ENCODE peak calls at places on chromosomes 6 and 20, in eight cellular contexts. One of them, this sample, is unnamed.

GRCh38 chr6:34259529-34260069 is 10.8 kb upstream of the SMIM29 start:
- DNase-seq in AG04450: no peak
- DNase-seq in stomach: no peak
- DNase-seq in body of pancreas: no peak
- DNase-seq in tibial artery: peak; percentile 3
- DNase-seq in CD8-positive, alpha-beta T cell: no peak
- DNase-seq in kidney epithelial cell: no peak
- DNase-seq in OCI-LY7: no peak
- DNase-seq in this sample: no peak

GRCh38 chr6:129440691-129441090 is 269.3 kb downstream of the ARHGAP18 start:
- DNase-seq in tibial artery: no peak
- DNase-seq in OCI-LY7: no peak
- DNase-seq in kidney epithelial cell: no peak
- DNase-seq in stomach: no peak
- DNase-seq in CD8-positive, alpha-beta T cell: no peak
- DNase-seq in AG04450: no peak
- DNase-seq in body of pancreas: no peak
- DNase-seq in this sample: no peak

GRCh38 chr6:126607281-126607680 is 267.4 kb downstream of the CENPW start:
- DNase-seq in tibial artery: no peak
- DNase-seq in kidney epithelial cell: no peak
- DNase-seq in CD8-positive, alpha-beta T cell: no peak
- DNase-seq in stomach: no peak
- DNase-seq in body of pancreas: no peak
- DNase-seq in AG04450: no peak
- DNase-seq in OCI-LY7: no peak
- DNase-seq in this sample: no peak

GRCh38 chr6:117267766-117268534 is 2.6 kb downstream of the VGLL2 start:
- DNase-seq in kidney epithelial cell: no peak
- DNase-seq in AG04450: no peak
- DNase-seq in stomach: no peak
- DNase-seq in CD8-positive, alpha-beta T cell: no peak
- DNase-seq in tibial artery: no peak
- DNase-seq in body of pancreas: no peak
- DNase-seq in OCI-LY7: no peak
- DNase-seq in this sample: peak; percentile 34

GRCh38 chr6:55327169-55327568 is at the start of gene GFRAL:
- DNase-seq in AG04450: no peak
- DNase-seq in CD8-positive, alpha-beta T cell: no peak
- DNase-seq in body of pancreas: no peak
- DNase-seq in OCI-LY7: no peak
- DNase-seq in kidney epithelial cell: no peak
- DNase-seq in tibial artery: no peak
- DNase-seq in stomach: no peak
- DNase-seq in this sample: no peak

GRCh38 chr20:24754691-24755090 is 194.4 kb upstream of the CST7 start:
- DNase-seq in stomach: peak; percentile 16
- DNase-seq in tibial artery: peak; percentile 16
- DNase-seq in CD8-positive, alpha-beta T cell: no peak
- DNase-seq in kidney epithelial cell: no peak
- DNase-seq in AG04450: no peak
- DNase-seq in body of pancreas: no peak
- DNase-seq in OCI-LY7: no peak
- DNase-seq in this sample: no peak

GRCh38 chr6:48087448-48087847 is 23.5 kb downstream of the PTCHD4 start:
- DNase-seq in body of pancreas: no peak
- DNase-seq in tibial artery: no peak
- DNase-seq in CD8-positive, alpha-beta T cell: no peak
- DNase-seq in kidney epithelial cell: no peak
- DNase-seq in stomach: no peak
- DNase-seq in OCI-LY7: peak; percentile 7
- DNase-seq in AG04450: no peak
- DNase-seq in this sample: no peak

GRCh38 chr20:57773059-57773815 is 63.4 kb upstream of the PMEPA1 start:
- DNase-seq in body of pancreas: no peak
- DNase-seq in OCI-LY7: no peak
- DNase-seq in AG04450: no peak
- DNase-seq in kidney epithelial cell: no peak
- DNase-seq in stomach: no peak
- DNase-seq in tibial artery: no peak
- DNase-seq in CD8-positive, alpha-beta T cell: no peak
- DNase-seq in this sample: no peak

GRCh38 chr6:134537146-134537555 is 219.2 kb upstream of the SGK1 start:
- DNase-seq in AG04450: peak; percentile 70
- DNase-seq in body of pancreas: no peak
- DNase-seq in CD8-positive, alpha-beta T cell: no peak
- DNase-seq in tibial artery: no peak
- DNase-seq in kidney epithelial cell: peak; percentile 90
- DNase-seq in OCI-LY7: no peak
- DNase-seq in stomach: no peak
- DNase-seq in this sample: no peak

GRCh38 chr6:14871196-14871595 is 374.7 kb upstream of the JARID2 start:
- DNase-seq in tibial artery: no peak
- DNase-seq in stomach: no peak
- DNase-seq in AG04450: no peak
- DNase-seq in kidney epithelial cell: no peak
- DNase-seq in OCI-LY7: no peak
- DNase-seq in body of pancreas: no peak
- DNase-seq in CD8-positive, alpha-beta T cell: no peak
- DNase-seq in this sample: no peak

GRCh38 chr20:33963756-33964155 is 30.0 kb upstream of the RALY start:
- DNase-seq in OCI-LY7: no peak
- DNase-seq in tibial artery: no peak
- DNase-seq in body of pancreas: no peak
- DNase-seq in stomach: no peak
- DNase-seq in kidney epithelial cell: no peak
- DNase-seq in CD8-positive, alpha-beta T cell: no peak
- DNase-seq in AG04450: no peak
- DNase-seq in this sample: no peak

GRCh38 chr6:69994251-69994650 is 127.9 kb downstream of the COL19A1 start:
- DNase-seq in stomach: no peak
- DNase-seq in kidney epithelial cell: no peak
- DNase-seq in OCI-LY7: no peak
- DNase-seq in AG04450: no peak
- DNase-seq in tibial artery: no peak
- DNase-seq in body of pancreas: no peak
- DNase-seq in CD8-positive, alpha-beta T cell: no peak
- DNase-seq in this sample: no peak

GRCh38 chr20:53782612-53783246 is 189.1 kb upstream of the ZNF217 start:
- DNase-seq in body of pancreas: no peak
- DNase-seq in kidney epithelial cell: no peak
- DNase-seq in tibial artery: no peak
- DNase-seq in CD8-positive, alpha-beta T cell: no peak
- DNase-seq in stomach: no peak
- DNase-seq in OCI-LY7: no peak
- DNase-seq in AG04450: no peak
- DNase-seq in this sample: no peak

GRCh38 chr6:137165375-137166246 is 7.8 kb downstream of the IL22RA2 start:
- DNase-seq in OCI-LY7: peak; percentile 79
- DNase-seq in AG04450: no peak
- DNase-seq in kidney epithelial cell: no peak
- DNase-seq in tibial artery: no peak
- DNase-seq in stomach: peak; percentile 69
- DNase-seq in CD8-positive, alpha-beta T cell: peak; percentile 30
- DNase-seq in body of pancreas: peak; percentile 67
- DNase-seq in this sample: peak; percentile 44

GRCh38 chr6:157975456-157975855 is 6.2 kb upstream of the SYNJ2 start:
- DNase-seq in kidney epithelial cell: no peak
- DNase-seq in tibial artery: no peak
- DNase-seq in stomach: no peak
- DNase-seq in AG04450: no peak
- DNase-seq in OCI-LY7: no peak
- DNase-seq in CD8-positive, alpha-beta T cell: no peak
- DNase-seq in body of pancreas: no peak
- DNase-seq in this sample: no peak

GRCh38 chr6:155448823-155449789 is 6.5 kb downstream of the NOX3 start:
- DNase-seq in kidney epithelial cell: no peak
- DNase-seq in CD8-positive, alpha-beta T cell: no peak
- DNase-seq in stomach: no peak
- DNase-seq in tibial artery: no peak
- DNase-seq in OCI-LY7: no peak
- DNase-seq in AG04450: no peak
- DNase-seq in body of pancreas: no peak
- DNase-seq in this sample: no peak

GRCh38 chr6:44366781-44367180 is 20.7 kb upstream of the CDC5L start:
- DNase-seq in CD8-positive, alpha-beta T cell: no peak
- DNase-seq in OCI-LY7: no peak
- DNase-seq in AG04450: no peak
- DNase-seq in stomach: no peak
- DNase-seq in kidney epithelial cell: no peak
- DNase-seq in tibial artery: no peak
- DNase-seq in body of pancreas: no peak
- DNase-seq in this sample: no peak
- TF ChIP-seq CTCF in CD8-positive, alpha-beta T cell: no peak
- TF ChIP-seq CTCF in OCI-LY7: no peak
- TF ChIP-seq CTCF in AG04450: no peak
- TF ChIP-seq CTCF in stomach: no peak
- TF ChIP-seq CTCF in kidney epithelial cell: no peak
- TF ChIP-seq CTCF in tibial artery: no peak
- TF ChIP-seq CTCF in body of pancreas: no peak
- TF ChIP-seq CTCF in this sample: no peak

GRCh38 chr20:2631228-2631627 is 21.2 kb upstream of the NOP56 start:
- DNase-seq in body of pancreas: no peak
- DNase-seq in CD8-positive, alpha-beta T cell: no peak
- DNase-seq in OCI-LY7: no peak
- DNase-seq in stomach: no peak
- DNase-seq in kidney epithelial cell: no peak
- DNase-seq in AG04450: no peak
- DNase-seq in tibial artery: no peak
- DNase-seq in this sample: no peak
- TF ChIP-seq CTCF in body of pancreas: no peak
- TF ChIP-seq CTCF in CD8-positive, alpha-beta T cell: no peak
- TF ChIP-seq CTCF in OCI-LY7: peak; percentile 40
- TF ChIP-seq CTCF in stomach: no peak
- TF ChIP-seq CTCF in kidney epithelial cell: no peak
- TF ChIP-seq CTCF in AG04450: no peak
- TF ChIP-seq CTCF in tibial artery: no peak
- TF ChIP-seq CTCF in this sample: no peak

GRCh38 chr6:13383280-13384163 is 55.2 kb upstream of the TBC1D7 start:
- DNase-seq in kidney epithelial cell: no peak
- DNase-seq in CD8-positive, alpha-beta T cell: no peak
- DNase-seq in body of pancreas: peak; percentile 36
- DNase-seq in AG04450: no peak
- DNase-seq in stomach: no peak
- DNase-seq in tibial artery: no peak
- DNase-seq in OCI-LY7: no peak
- DNase-seq in this sample: peak; percentile 75
- TF ChIP-seq CTCF in kidney epithelial cell: no peak
- TF ChIP-seq CTCF in CD8-positive, alpha-beta T cell: no peak
- TF ChIP-seq CTCF in body of pancreas: peak; percentile 50
- TF ChIP-seq CTCF in AG04450: peak; percentile 26
- TF ChIP-seq CTCF in stomach: no peak
- TF ChIP-seq CTCF in tibial artery: peak; percentile 14
- TF ChIP-seq CTCF in OCI-LY7: peak; percentile 42
- TF ChIP-seq CTCF in this sample: peak; percentile 38

GRCh38 chr6:170423814-170424633 is 117.5 kb downstream of the FAM120B start:
- DNase-seq in body of pancreas: no peak
- DNase-seq in CD8-positive, alpha-beta T cell: no peak
- DNase-seq in AG04450: no peak
- DNase-seq in OCI-LY7: no peak
- DNase-seq in kidney epithelial cell: no peak
- DNase-seq in tibial artery: no peak
- DNase-seq in stomach: no peak
- DNase-seq in this sample: no peak
- TF ChIP-seq CTCF in body of pancreas: no peak
- TF ChIP-seq CTCF in CD8-positive, alpha-beta T cell: no peak
- TF ChIP-seq CTCF in AG04450: no peak
- TF ChIP-seq CTCF in OCI-LY7: no peak
- TF ChIP-seq CTCF in kidney epithelial cell: no peak
- TF ChIP-seq CTCF in tibial artery: no peak
- TF ChIP-seq CTCF in stomach: no peak
- TF ChIP-seq CTCF in this sample: no peak

DNA sequence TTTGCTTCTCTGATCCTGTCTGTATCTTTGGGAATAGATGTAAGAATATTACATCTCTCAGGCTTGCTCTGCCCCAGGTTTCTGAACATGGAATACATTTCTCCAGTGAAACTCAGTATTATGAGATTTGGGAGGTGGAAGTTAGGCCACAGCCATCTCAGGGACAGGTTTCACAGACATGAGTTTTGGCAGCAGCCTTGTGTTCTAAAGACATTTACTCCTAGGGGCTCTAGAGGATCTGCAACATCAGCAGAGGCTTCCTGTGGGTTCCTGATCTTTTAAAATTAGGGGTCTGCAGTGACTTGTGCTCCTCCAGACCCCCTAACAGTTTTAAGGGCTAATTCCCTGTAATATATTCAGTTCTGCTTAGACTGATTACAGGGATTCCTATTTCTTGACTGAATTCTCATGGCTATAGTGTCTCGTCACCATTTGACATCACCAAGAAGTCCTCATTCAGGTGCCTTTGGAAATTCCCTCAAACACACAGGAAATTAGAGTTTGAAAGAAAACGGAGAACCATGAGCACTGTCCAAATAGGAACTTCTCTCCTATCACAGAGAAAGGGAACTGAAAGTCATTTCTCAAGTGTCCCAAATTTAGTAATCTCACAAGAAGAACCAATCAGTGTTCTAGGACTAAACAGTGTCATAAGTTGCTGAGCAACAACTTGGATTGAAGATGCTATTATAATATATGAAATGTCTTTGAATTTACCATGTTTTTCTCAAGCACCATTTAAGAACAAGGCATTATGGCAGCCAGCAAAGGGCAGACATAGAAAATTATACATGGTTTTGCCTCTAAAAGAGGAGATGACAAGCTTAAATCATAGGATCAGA is 2.5 kb upstream of the HLA-DRA start:
- DNase-seq in stomach: no peak
- DNase-seq in tibial artery: no peak
- DNase-seq in CD8-positive, alpha-beta T cell: no peak
- DNase-seq in OCI-LY7: peak; percentile 93
- DNase-seq in AG04450: no peak
- DNase-seq in body of pancreas: no peak
- DNase-seq in kidney epithelial cell: no peak
- DNase-seq in this sample: peak; percentile 44
- TF ChIP-seq CTCF in stomach: no peak
- TF ChIP-seq CTCF in tibial artery: no peak
- TF ChIP-seq CTCF in CD8-positive, alpha-beta T cell: no peak
- TF ChIP-seq CTCF in OCI-LY7: no peak
- TF ChIP-seq CTCF in AG04450: no peak
- TF ChIP-seq CTCF in body of pancreas: no peak
- TF ChIP-seq CTCF in kidney epithelial cell: no peak
- TF ChIP-seq CTCF in this sample: no peak

DNA sequence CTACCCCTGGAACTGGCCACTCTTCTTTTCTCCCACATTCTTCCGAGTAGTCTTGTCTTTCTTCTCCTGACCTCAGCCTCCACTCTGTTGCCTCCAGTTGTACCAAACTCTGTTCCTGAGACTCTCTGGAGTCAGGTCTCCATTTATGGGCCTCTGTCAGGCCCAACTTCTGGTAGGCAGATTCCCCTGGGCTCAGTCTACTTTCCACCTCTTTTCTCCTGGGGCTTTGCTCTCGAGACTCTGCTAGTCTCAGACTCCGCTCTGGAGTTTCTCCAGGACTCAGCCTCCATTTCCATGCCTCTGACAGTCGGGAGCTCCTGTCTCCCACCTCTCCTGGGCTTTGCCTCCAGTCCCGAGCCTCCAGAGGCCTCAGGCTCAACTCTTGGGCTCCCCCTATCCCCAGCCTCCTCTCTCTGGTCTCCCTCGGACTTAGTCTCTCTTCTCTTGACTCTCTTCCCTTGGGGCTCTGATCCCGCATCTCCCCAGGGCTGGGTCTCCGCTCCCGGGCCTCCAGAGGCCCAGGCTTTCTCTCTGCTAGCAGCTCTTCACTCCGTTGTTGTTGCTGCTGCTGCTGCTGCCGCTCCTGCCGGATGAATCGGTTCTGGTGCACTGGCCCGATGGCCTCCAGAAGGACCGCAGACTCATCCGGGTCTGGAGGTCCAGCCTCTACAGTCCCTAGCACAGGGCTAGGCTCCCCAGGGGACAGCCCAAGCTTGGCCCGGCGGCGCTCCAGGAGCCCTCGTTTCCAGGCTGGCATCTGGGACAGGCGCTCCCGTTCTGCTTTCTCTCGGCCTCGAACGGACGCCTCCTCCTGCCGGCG is 1.1 kb downstream of the PPP1R18 start:
- DNase-seq in OCI-LY7: peak; percentile 54
- DNase-seq in tibial artery: peak; percentile 69
- DNase-seq in CD8-positive, alpha-beta T cell: peak; percentile 32
- DNase-seq in body of pancreas: no peak
- DNase-seq in AG04450: no peak
- DNase-seq in kidney epithelial cell: no peak
- DNase-seq in stomach: no peak
- DNase-seq in this sample: peak; percentile 44
- TF ChIP-seq CTCF in OCI-LY7: peak; percentile 74
- TF ChIP-seq CTCF in tibial artery: no peak
- TF ChIP-seq CTCF in CD8-positive, alpha-beta T cell: no peak
- TF ChIP-seq CTCF in body of pancreas: no peak
- TF ChIP-seq CTCF in AG04450: peak; percentile 38
- TF ChIP-seq CTCF in kidney epithelial cell: no peak
- TF ChIP-seq CTCF in stomach: no peak
- TF ChIP-seq CTCF in this sample: peak; percentile 44

This sample was measured in GM13977.